ENCODE peak calls at places on chromosome 7, in eight cellular contexts. N, T, D, H, M, R, S and O are unnamed samples.

GRCh38 chr7:64874114-64874513 is 29.0 kb upstream of the ZNF273 start:
- DNase-seq in N (peak; percentile 50), T (no peak), D (no peak), H (peak; percentile 13), M (no peak), R (no peak), S (no peak), O (no peak)

GRCh38 chr7:25964483-25964961 is 187.5 kb upstream of the NFE2L3 start:
- DNase-seq in N (no peak), T (no peak), D (no peak), H (no peak), M (no peak), R (no peak), S (no peak), O (no peak)

GRCh38 chr7:38070718-38071117 is 107.3 kb upstream of the STARD3NL start:
- DNase-seq in N (peak; percentile 37), T (peak; percentile 29), D (no peak), H (peak; percentile 47), M (no peak), R (peak; percentile 4), S (peak; percentile 74), O (peak; percentile 6)

GRCh38 chr7:32479574-32480200 is 10.5 kb downstream of the LSM5 start:
- DNase-seq in N (peak; percentile 51), T (peak; percentile 62), D (no peak), H (peak; percentile 68), M (no peak), R (peak; percentile 68), S (peak; percentile 79), O (peak; percentile 49)

GRCh38 chr7:36289833-36290661 is 99.6 kb upstream of the ANLN start:
- DNase-seq in N (peak; percentile 34), T (no peak), D (no peak), H (peak; percentile 98), M (no peak), R (peak; percentile 95), S (no peak), O (peak; percentile 74)

GRCh38 chr7:932651-932975 is 21.9 kb downstream of the ADAP1 start:
- DNase-seq in N (no peak), T (no peak), D (no peak), H (no peak), M (no peak), R (no peak), S (no peak), O (no peak)

GRCh38 chr7:63041786-63042185 is 956.9 kb upstream of the ZNF722 start:
- DNase-seq in N (no peak), T (no peak), D (no peak), H (no peak), M (no peak), R (no peak), S (no peak), O (no peak)

GRCh38 chr7:124784879-124785818 is 19.6 kb upstream of the GPR37 start:
- DNase-seq in N (peak; percentile 23), T (peak; percentile 9), D (no peak), H (peak; percentile 66), M (no peak), R (peak; percentile 61), S (peak; percentile 76), O (peak; percentile 47)

GRCh38 chr7:102864958-102865357 is 47.8 kb upstream of the LRRC17 start:
- DNase-seq in N (no peak), T (no peak), D (no peak), H (peak; percentile 86), M (no peak), R (no peak), S (no peak), O (no peak)

GRCh38 chr7:102169651-102170416 is 116.8 kb upstream of the SH2B2 start:
- DNase-seq in N (peak; percentile 16), T (no peak), D (no peak), H (no peak), M (no peak), R (no peak), S (no peak), O (no peak)

GRCh38 chr7:98229441-98229840 is 18.2 kb downstream of the BHLHA15 start:
- DNase-seq in N (no peak), T (no peak), D (no peak), H (no peak), M (no peak), R (no peak), S (no peak), O (no peak)

GRCh38 chr7:15515201-15515777 is 46.5 kb downstream of the AGMO start:
- DNase-seq in N (peak; percentile 20), T (no peak), D (no peak), H (no peak), M (no peak), R (no peak), S (peak; percentile 32), O (no peak)

GRCh38 chr7:134468054-134468453 is 9.2 kb upstream of the AKR1B1 start:
- DNase-seq in N (no peak), T (no peak), D (no peak), H (no peak), M (no peak), R (no peak), S (no peak), O (no peak)

GRCh38 chr7:79293655-79294142 is 159.8 kb downstream of the MAGI2 start:
- DNase-seq in N (no peak), T (peak; percentile 92), D (no peak), H (peak; percentile 96), M (no peak), R (peak; percentile 66), S (peak; percentile 63), O (no peak)

GRCh38 chr7:33243319-33243881 is 114.0 kb downstream of the BBS9 start:
- DNase-seq in N (peak; percentile 59), T (peak; percentile 24), D (no peak), H (peak; percentile 63), M (no peak), R (peak; percentile 65), S (peak; percentile 83), O (peak; percentile 26)

GRCh38 chr7:46127805-46128204 is 206.7 kb upstream of the IGFBP3 start:
- DNase-seq in N (no peak), T (no peak), D (no peak), H (no peak), M (no peak), R (no peak), S (no peak), O (no peak)

GRCh38 chr7:149310113-149310836 is 48.3 kb downstream of the ZNF783 start:
- DNase-seq in N (peak; percentile 71), T (peak; percentile 3), D (no peak), H (peak; percentile 80), M (no peak), R (peak; percentile 88), S (peak; percentile 91), O (peak; percentile 91)

GRCh38 chr7:73519867-73520672 is 2.0 kb downstream of the BAZ1B start:
- DNase-seq in N (no peak), T (no peak), D (no peak), H (no peak), M (no peak), R (no peak), S (no peak), O (no peak)

GRCh38 chr7:36131499-36131898 is 21.6 kb upstream of the EEPD1 start:
- DNase-seq in N (no peak), T (no peak), D (no peak), H (no peak), M (no peak), R (no peak), S (no peak), O (no peak)

GRCh38 chr7:73984481-73985205 is 43.3 kb upstream of the ELN start:
- DNase-seq in N (no peak), T (no peak), D (no peak), H (no peak), M (no peak), R (no peak), S (no peak), O (no peak)

GRCh38 chr7:64223366-64223765 is 4.9 kb upstream of the ZNF679 start:
- DNase-seq in N (no peak), T (no peak), D (no peak), H (no peak), M (no peak), R (no peak), S (no peak), O (no peak)

GRCh38 chr7:28405662-28406061 is 6.7 kb upstream of the CREB5 start:
- DNase-seq in N (peak; percentile 78), T (no peak), D (no peak), H (peak; percentile 79), M (no peak), R (no peak), S (peak; percentile 98), O (no peak)

GRCh38 chr7:5222861-5223411 is 32.9 kb downstream of the WIPI2 start:
- DNase-seq in N (no peak), T (no peak), D (no peak), H (no peak), M (no peak), R (no peak), S (no peak), O (no peak)

GRCh38 chr7:98802781-98803110 is 67.1 kb downstream of the TMEM130 start:
- DNase-seq in N (no peak), T (no peak), D (no peak), H (no peak), M (no peak), R (no peak), S (no peak), O (no peak)

GRCh38 chr7:119197872-119198527 is 973.5 kb downstream of the ANKRD7 start:
- DNase-seq in N (peak; percentile 26), T (peak; percentile 50), D (no peak), H (peak; percentile 73), M (no peak), R (peak; percentile 63), S (peak; percentile 20), O (peak; percentile 29)

GRCh38 chr7:157508477-157508881 is 171.7 kb downstream of the DNAJB6 start:
- DNase-seq in N (no peak), T (no peak), D (no peak), H (no peak), M (no peak), R (no peak), S (no peak), O (no peak)

GRCh38 chr7:114112806-114113205 is 194.0 kb upstream of the PPP1R3A start:
- DNase-seq in N (no peak), T (no peak), D (no peak), H (no peak), M (no peak), R (no peak), S (no peak), O (no peak)

GRCh38 chr7:138186951-138187351 is 110.7 kb downstream of the AKR1D1 start:
- DNase-seq in N (peak; percentile 90), T (no peak), D (no peak), H (peak; percentile 45), M (no peak), R (peak; percentile 35), S (peak; percentile 14), O (no peak)

GRCh38 chr7:19508124-19508523 is 200.7 kb downstream of the POLR1F start:
- DNase-seq in N (no peak), T (no peak), D (no peak), H (no peak), M (no peak), R (no peak), S (no peak), O (no peak)